ENCODE peak calls at places on chromosomes 4 and X, in eight cellular contexts. K, T, M, L, X, Y, O and I are unnamed samples.

GRCh38 chrX:20530319-20530979 is 263.7 kb upstream of the RPS6KA3 start:
- DNase-seq in K (peak; percentile 64), T (peak; percentile 21), M (peak; percentile 21), L (peak; percentile 21), X (peak; percentile 77), Y (peak; percentile 55), O (peak; percentile 50), I (peak; percentile 49)

GRCh38 chrX:133645977-133646750 is 230.9 kb upstream of the GPC4 start:
- DNase-seq in K (peak; percentile 53), T (no peak), M (peak; percentile 61), L (no peak), X (no peak), Y (no peak), O (no peak), I (no peak)

GRCh38 chrX:13923289-13923688 is 106.4 kb upstream of the GPM6B start:
- DNase-seq in K (no peak), T (no peak), M (no peak), L (no peak), X (no peak), Y (no peak), O (no peak), I (no peak)

GRCh38 chr4:176001171-176002006 is 64.3 kb upstream of the WDR17 start:
- DNase-seq in K (peak; percentile 0), T (no peak), M (no peak), L (no peak), X (peak; percentile 25), Y (peak; percentile 84), O (peak; percentile 27), I (peak; percentile 70)

GRCh38 chr4:25367004-25367621 is 9.9 kb upstream of the ANAPC4 start:
- DNase-seq in K (peak; percentile 59), T (no peak), M (peak; percentile 10), L (no peak), X (no peak), Y (no peak), O (no peak), I (peak; percentile 40)

GRCh38 chrX:128396601-128397000 is 344.4 kb upstream of the ACTRT1 start:
- DNase-seq in K (no peak), T (no peak), M (no peak), L (no peak), X (no peak), Y (no peak), O (no peak), I (no peak)

GRCh38 chrX:55710701-55711100 is 6.8 kb upstream of the RRAGB start:
- DNase-seq in K (no peak), T (no peak), M (peak; percentile 17), L (no peak), X (no peak), Y (no peak), O (no peak), I (no peak)

GRCh38 chr4:76780781-76781697 is 116.9 kb downstream of the SOWAHB start:
- DNase-seq in K (no peak), T (no peak), M (no peak), L (no peak), X (no peak), Y (no peak), O (no peak), I (no peak)

GRCh38 chr4:128770807-128771206 is 38.7 kb upstream of the JADE1 start:
- DNase-seq in K (no peak), T (no peak), M (no peak), L (no peak), X (peak; percentile 1), Y (no peak), O (no peak), I (no peak)

GRCh38 chr4:159446266-159446976 is 343.5 kb downstream of the RAPGEF2 start:
- DNase-seq in K (peak; percentile 84), T (no peak), M (peak; percentile 38), L (peak; percentile 2), X (peak; percentile 34), Y (peak; percentile 30), O (no peak), I (peak; percentile 84)

GRCh38 chr4:19729873-19730735 is 521.6 kb upstream of the SLIT2 start:
- DNase-seq in K (peak; percentile 43), T (no peak), M (no peak), L (no peak), X (no peak), Y (no peak), O (no peak), I (no peak)

GRCh38 chrX:17032351-17032750 is 85.9 kb downstream of the REPS2 start:
- DNase-seq in K (no peak), T (no peak), M (peak; percentile 55), L (no peak), X (no peak), Y (no peak), O (no peak), I (no peak)

GRCh38 chrX:151359931-151360871 is 36.8 kb upstream of the VMA21 start:
- DNase-seq in K (no peak), T (peak; percentile 4), M (no peak), L (peak; percentile 23), X (no peak), Y (peak; percentile 68), O (no peak), I (no peak)

GRCh38 chrX:29071525-29071924 is 484.3 kb downstream of the IL1RAPL1 start:
- DNase-seq in K (no peak), T (no peak), M (no peak), L (no peak), X (no peak), Y (no peak), O (no peak), I (no peak)

GRCh38 chr4:159070742-159071141 is 32.1 kb upstream of the RAPGEF2 start:
- DNase-seq in K (peak; percentile 74), T (no peak), M (peak; percentile 59), L (no peak), X (no peak), Y (no peak), O (no peak), I (peak; percentile 1)

GRCh38 chr4:106450249-106450648 is 81.7 kb upstream of the GIMD1 start:
- DNase-seq in K (no peak), T (no peak), M (no peak), L (no peak), X (no peak), Y (no peak), O (no peak), I (no peak)